ENCODE peak calls at places on chromosomes 1 and 21, in seven cellular contexts. R is OCI-LY7; K is CD8-positive, alpha-beta T cell; B is brain microvascular endothelial cell; L is naive thymus-derived CD4-positive, alpha-beta T cell; Z is colonic mucosa; D is right cardiac atrium. C is an unnamed sample.

GRCh38 chr21:45109831-45110492 is 35.6 kb downstream of the ADARB1 start:
- DNase-seq in K (no peak), B (peak; percentile 56), D (no peak), R (peak; percentile 95), L (no peak), Z (no peak), C (no peak)

GRCh38 chr1:64851664-64852063 is 106.8 kb downstream of the RAVER2 start:
- DNase-seq in D (no peak), K (no peak), B (no peak), R (no peak), Z (no peak), L (no peak), C (no peak)

GRCh38 chr1:9906466-9906865 is 3.6 kb downstream of the CTNNBIP1 start:
- DNase-seq in K (no peak), Z (no peak), B (no peak), D (no peak), L (no peak), R (no peak), C (no peak)

GRCh38 chr1:36365310-36365895 is 20.3 kb downstream of the STK40 start:
- DNase-seq in R (no peak), L (no peak), B (no peak), K (no peak), Z (no peak), D (peak; percentile 85), C (peak; percentile 64)

GRCh38 chr1:162568802-162569201 is 7.3 kb downstream of the UAP1 start:
- DNase-seq in B (no peak), D (no peak), R (no peak), Z (no peak), L (no peak), K (no peak), C (no peak)

GRCh38 chr1:161133220-161133740 is 813 bp upstream of the DEDD start:
- DNase-seq in Z (no peak), B (no peak), K (no peak), L (no peak), R (no peak), D (no peak), C (no peak)

GRCh38 chr1:23448846-23449245 is 24.3 kb upstream of the TCEA3 start:
- DNase-seq in B (peak; percentile 10), K (no peak), L (no peak), R (no peak), Z (no peak), D (no peak), C (no peak)

GRCh38 chr1:204493145-204493881 is 1.3 kb downstream of the PIK3C2B start:
- DNase-seq in B (no peak), D (peak; percentile 91), L (no peak), R (peak; percentile 27), K (no peak), Z (peak; percentile 93), C (peak; percentile 84)

GRCh38 chr1:19437911-19438310 is 47.4 kb downstream of the CAPZB start:
- DNase-seq in Z (no peak), D (peak; percentile 94), B (peak; percentile 89), K (no peak), R (no peak), L (no peak), C (peak; percentile 57)

GRCh38 chr1:92973203-92973907 is 12.1 kb upstream of the DIPK1A start:
- DNase-seq in K (no peak), D (no peak), R (peak; percentile 68), L (no peak), B (no peak), Z (no peak), C (no peak)

GRCh38 chr1:2574350-2574749 is 12.2 kb upstream of the PRXL2B start:
- DNase-seq in R (no peak), D (no peak), L (no peak), K (no peak), Z (no peak), B (no peak), C (no peak)

GRCh38 chr1:78286686-78287085 is 204.1 kb upstream of the PTGFR start:
- DNase-seq in K (no peak), B (peak; percentile 61), Z (no peak), L (no peak), R (no peak), D (no peak), C (no peak)

GRCh38 chr1:44328767-44329416 is 26.2 kb downstream of the ERI3 start:
- DNase-seq in D (no peak), Z (no peak), K (no peak), B (no peak), R (no peak), L (no peak), C (no peak)

GRCh38 chr1:38581396-38581795 is 278.2 kb downstream of the RRAGC start:
- DNase-seq in K (no peak), L (no peak), D (no peak), B (no peak), R (no peak), Z (no peak), C (no peak)

GRCh38 chr1:23628951-23629387 is 62.6 kb upstream of the RPL11 start:
- DNase-seq in R (peak; percentile 78), B (no peak), D (no peak), K (no peak), Z (no peak), L (no peak), C (no peak)

GRCh38 chr1:97331165-97331564 is 589.7 kb downstream of the DPYD start:
- DNase-seq in K (no peak), L (no peak), B (no peak), Z (no peak), D (no peak), R (peak; percentile 18), C (no peak)

GRCh38 chr1:41790351-41790750 is 128.4 kb downstream of the HIVEP3 start:
- DNase-seq in L (no peak), B (no peak), Z (no peak), D (no peak), K (no peak), R (no peak), C (no peak)

GRCh38 chr1:16721871-16722641 is 18.3 kb upstream of the RNU1-4 start:
- DNase-seq in K (no peak), L (no peak), Z (no peak), R (no peak), B (no peak), D (peak; percentile 4), C (no peak)

GRCh38 chr1:1435911-1436633 is 582 bp downstream of the VWA1 start:
- DNase-seq in D (peak; percentile 59), R (no peak), Z (peak; percentile 30), K (no peak), L (no peak), B (no peak), C (peak; percentile 73)

GRCh38 chr1:25858906-25859789 is at the start of gene AUNIP:
- DNase-seq in L (peak; percentile 89), R (peak; percentile 90), K (peak; percentile 80), B (peak; percentile 80), Z (peak; percentile 89), D (peak; percentile 95), C (peak; percentile 98)

GRCh38 chr1:36966242-36966641 is 68.1 kb downstream of the GRIK3 start:
- DNase-seq in L (no peak), D (no peak), R (no peak), K (no peak), Z (no peak), B (peak; percentile 0), C (no peak)

GRCh38 chr1:204398197-204399125 is 13.2 kb downstream of the PPP1R15B start:
- DNase-seq in K (peak; percentile 16), L (no peak), D (no peak), R (peak; percentile 87), Z (peak; percentile 94), B (peak; percentile 60), C (peak; percentile 76)

GRCh38 chr1:201531551-201532425 is 7.1 kb upstream of the NAV1 start:
- DNase-seq in L (no peak), K (no peak), B (no peak), Z (no peak), R (no peak), D (peak; percentile 75), C (no peak)

GRCh38 chr1:1429671-1430073 is 5.8 kb upstream of the VWA1 start:
- DNase-seq in K (no peak), R (no peak), B (peak; percentile 35), D (peak; percentile 54), Z (no peak), L (no peak), C (no peak)

GRCh38 chr1:167601442-167602380 is 28.3 kb upstream of the RCSD1 start:
- DNase-seq in B (no peak), R (peak; percentile 79), K (no peak), Z (peak; percentile 29), D (peak; percentile 56), L (peak; percentile 17), C (peak; percentile 84)

GRCh38 chr1:46096269-46097148 is 35.9 kb downstream of the PIK3R3 start:
- DNase-seq in D (no peak), Z (no peak), R (peak; percentile 26), B (no peak), K (no peak), L (no peak), C (no peak)

GRCh38 chr1:160717284-160717683 is 5.7 kb upstream of the CD48 start:
- DNase-seq in B (no peak), D (no peak), L (no peak), K (no peak), R (no peak), Z (no peak), C (no peak)

GRCh38 chr1:240212552-240212951 is 120.9 kb downstream of the FMN2 start:
- DNase-seq in K (no peak), B (no peak), L (no peak), D (no peak), Z (no peak), R (no peak), C (no peak)

GRCh38 chr1:48679868-48680267 is 96.8 kb downstream of the BEND5 start:
- DNase-seq in K (no peak), R (no peak), B (no peak), L (no peak), D (no peak), Z (no peak), C (no peak)
- H3K27ac ChIP-seq in K (no peak overlapping the region), R (no peak overlapping the region), B (no peak overlapping the region), L (no peak overlapping the region), D (no peak overlapping the region), Z (no peak overlapping the region), C (no peak overlapping the region)

DNA sequence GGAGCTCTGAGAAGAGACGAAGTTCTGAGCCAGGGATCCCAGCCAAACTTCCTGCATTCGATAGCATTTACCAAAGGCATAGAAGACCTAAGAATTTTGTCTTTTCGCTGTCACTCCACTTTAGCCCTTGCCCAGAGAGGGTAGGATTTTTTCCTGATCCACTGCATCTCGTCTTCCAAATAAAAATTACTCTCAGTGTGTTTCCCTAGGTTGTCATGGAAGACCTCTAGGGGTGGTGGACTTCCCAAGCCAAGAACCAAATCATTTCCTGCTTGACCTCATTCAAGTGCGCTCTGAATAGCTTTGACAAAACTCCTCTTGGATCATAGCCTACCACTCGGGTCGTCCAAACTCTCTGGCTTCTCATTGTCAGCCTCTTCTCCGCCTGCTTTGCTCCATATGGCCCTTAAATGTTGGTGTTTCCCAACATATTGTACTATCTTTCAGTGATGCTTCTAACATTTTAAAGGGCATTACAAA is 444 bp upstream of the C1orf52 start:
- DNase-seq in Z (no peak), K (no peak), D (no peak), B (peak; percentile 29), L (no peak), R (no peak), C (no peak)
- H3K27ac ChIP-seq in Z (peak overlapping the region; percentile 42), K (no peak overlapping the region), D (peak overlapping the region; percentile 89), B (peak overlapping the region; percentile 51), L (no peak overlapping the region), R (no peak overlapping the region), C (peak overlapping the region; percentile 86)

GRCh38 chr21:46189959-46190490 is 5.8 kb upstream of the SPATC1L start:
- DNase-seq in B (no peak), Z (peak; percentile 12), R (no peak), L (no peak), K (no peak), D (no peak), C (peak; percentile 53)
- H3K27ac ChIP-seq in B (no peak overlapping the region), Z (no peak overlapping the region), R (no peak overlapping the region), L (no peak overlapping the region), K (no peak overlapping the region), D (peak overlapping the region; percentile 86), C (no peak overlapping the region)

GRCh38 chr1:193111641-193112090 is 6.5 kb upstream of the GLRX2 start:
- DNase-seq in D (peak; percentile 84), Z (no peak), B (peak; percentile 86), R (no peak), K (no peak), L (no peak), C (peak; percentile 76)
- H3K27ac ChIP-seq in D (peak overlapping the region; percentile 23), Z (no peak overlapping the region), B (peak overlapping the region; percentile 72), R (no peak overlapping the region), K (no peak overlapping the region), L (no peak overlapping the region), C (peak overlapping the region; percentile 74)

C was measured in left lung.